ENCODE peak calls at places on chromosomes 13 and 19, in eight cellular contexts. S is MM.1S, R is fibroblast of lung, J is hepatocyte, T is astrocyte, D is neural progenitor cell, L is GM23338, A is GM23248. E is an unnamed sample.

GRCh38 chr13:34070006-34070405 is 252.1 kb downstream of the RFC3 start:
- DNase-seq in A (peak), T (peak), S (no peak), L (no peak), R (peak), D (no peak), J (no peak), E (peak)

GRCh38 chr13:68467160-68467559 is 1237.0 kb upstream of the PCDH9 start:
- DNase-seq in S (no peak), R (no peak), T (no peak), J (no peak), L (no peak), A (no peak), D (no peak), E (no peak)

GRCh38 chr13:113840541-113841354 is 23.1 kb downstream of the GAS6 start:
- DNase-seq in L (no peak), R (peak), A (no peak), J (no peak), S (no peak), T (no peak), D (no peak), E (no peak)

GRCh38 chr19:4870025-4870700 is 2.7 kb upstream of the PLIN3 start:
- DNase-seq in R (peak), J (peak), T (peak), L (peak), D (no peak), A (peak), S (no peak), E (peak)

GRCh38 chr19:40771101-40771539 is 4.2 kb upstream of the MIA start:
- DNase-seq in A (no peak), R (no peak), J (no peak), L (peak), T (no peak), D (no peak), S (peak), E (no peak)

GRCh38 chr13:107835339-107836018 is 379.9 kb downstream of the LIG4 start:
- DNase-seq in L (no peak), T (peak), A (peak), S (no peak), D (no peak), R (peak), J (no peak), E (peak)

GRCh38 chr19:12194827-12195500 is 32.1 kb downstream of the ZNF136 start:
- DNase-seq in J (no peak), S (no peak), R (peak), D (no peak), T (peak), L (peak), A (peak), E (peak)

GRCh38 chr13:76522083-76522755 is 364.0 kb downstream of the KCTD12 start:
- DNase-seq in R (peak), D (no peak), L (peak), S (no peak), J (peak), A (no peak), T (peak), E (peak)

GRCh38 chr19:38644719-38645118 is 2.7 kb upstream of the ACTN4 start:
- DNase-seq in A (no peak), J (no peak), L (peak), D (no peak), T (no peak), S (no peak), R (no peak), E (peak)

GRCh38 chr13:98822238-98822606 is 69.8 kb upstream of the SLC15A1 start:
- DNase-seq in A (peak), J (no peak), T (peak), D (no peak), R (peak), L (no peak), S (no peak), E (no peak)

GRCh38 chr13:44703371-44703770 is 127.2 kb upstream of the TSC22D1 start:
- DNase-seq in D (no peak), R (peak), S (no peak), T (peak), J (peak), A (peak), L (no peak), E (peak)

GRCh38 chr13:105471683-105472082 is 1063.8 kb downstream of the EFNB2 start:
- DNase-seq in D (no peak), T (peak), S (no peak), R (peak), A (no peak), L (no peak), J (no peak), E (no peak)

GRCh38 chr13:93511011-93511410 is 284.4 kb downstream of the GPC6 start:
- DNase-seq in S (no peak), A (no peak), J (no peak), L (no peak), D (no peak), R (no peak), T (no peak), E (no peak)

GRCh38 chr13:111384441-111385181 is 64.2 kb downstream of the TEX29 start:
- DNase-seq in S (no peak), A (no peak), L (no peak), J (no peak), T (no peak), R (no peak), D (no peak), E (no peak)

GRCh38 chr13:83499286-83499685 is 383.0 kb downstream of the SLITRK1 start:
- DNase-seq in T (peak), S (no peak), L (no peak), R (no peak), J (no peak), D (no peak), A (peak), E (no peak)

GRCh38 chr19:48249502-48250014 is 6.2 kb downstream of the CARD8 start:
- DNase-seq in R (no peak), L (no peak), D (no peak), T (no peak), J (no peak), A (no peak), S (peak), E (no peak)

GRCh38 chr13:30905932-30906383 is at the start of gene MEDAG:
- DNase-seq in J (no peak), L (no peak), R (peak), D (no peak), S (no peak), T (peak), A (peak), E (no peak)

GRCh38 chr19:3224346-3225325 is at the start of gene CELF5:
- DNase-seq in S (peak), R (peak), L (peak), T (no peak), D (peak), A (peak), J (peak), E (no peak)

GRCh38 chr19:55158848-55159793 is 1.6 kb upstream of the TNNI3 start:
- DNase-seq in S (no peak), A (peak), L (no peak), T (no peak), R (peak), J (no peak), D (no peak), E (no peak)

GRCh38 chr19:55160986-55161365 is 3.4 kb upstream of the TNNI3 start:
- DNase-seq in L (no peak), S (no peak), T (no peak), J (no peak), D (no peak), A (no peak), R (no peak), E (no peak)

GRCh38 chr19:55158423-55158822 is 891 bp upstream of the TNNI3 start:
- DNase-seq in D (no peak), S (no peak), A (no peak), R (no peak), T (no peak), J (no peak), L (no peak), E (no peak)

GRCh38 chr19:55160128-55160985 is 2.8 kb upstream of the TNNI3 start:
- DNase-seq in J (peak), L (peak), R (peak), A (peak), S (peak), D (peak), T (peak), E (peak)

DNA sequence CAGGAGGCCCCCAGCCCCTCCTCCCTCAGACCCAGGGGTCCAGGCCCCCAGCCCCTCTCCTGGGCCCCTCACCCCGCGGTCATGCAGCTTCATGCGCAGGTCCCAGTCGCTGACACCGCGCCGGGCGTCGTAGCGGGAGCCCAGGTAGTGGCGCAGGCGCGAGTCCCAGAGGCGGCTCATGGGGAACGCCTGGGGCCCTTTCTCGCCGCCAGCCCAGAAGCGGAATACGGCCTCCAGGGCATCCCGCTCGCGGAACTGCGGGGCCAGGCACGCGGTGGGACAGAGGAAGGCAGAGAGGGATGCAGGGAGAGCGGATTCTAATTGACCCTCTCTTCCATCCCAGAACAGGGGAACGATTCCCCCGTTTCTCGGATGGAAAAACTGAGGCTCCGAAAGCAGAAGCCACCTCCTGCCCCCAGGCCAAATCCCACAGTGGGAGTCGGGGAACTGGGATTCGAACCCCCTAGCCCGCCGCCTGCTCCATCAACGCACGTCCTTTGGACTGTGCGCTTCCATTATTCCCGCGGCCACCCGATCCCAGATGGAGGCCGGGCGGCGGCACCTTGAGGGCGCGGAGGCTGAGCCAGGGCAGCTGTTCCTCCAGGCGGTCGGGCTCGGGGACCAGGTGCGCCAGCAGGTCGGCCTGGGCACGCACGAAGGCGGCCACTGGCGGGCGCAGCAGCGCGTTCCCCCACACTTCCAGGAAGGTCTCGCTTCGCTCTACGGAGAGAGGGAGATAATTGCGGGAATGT is 4.2 kb upstream of the TNNI3 start:
- DNase-seq in D (no peak), L (peak), A (no peak), S (no peak), R (no peak), J (no peak), T (no peak), E (no peak)
- H2AFZ ChIP-seq in D (no peak), L (peak), A (no peak), S (no peak), R (no peak), J (no peak), T (no peak), E (no peak)

DNA sequence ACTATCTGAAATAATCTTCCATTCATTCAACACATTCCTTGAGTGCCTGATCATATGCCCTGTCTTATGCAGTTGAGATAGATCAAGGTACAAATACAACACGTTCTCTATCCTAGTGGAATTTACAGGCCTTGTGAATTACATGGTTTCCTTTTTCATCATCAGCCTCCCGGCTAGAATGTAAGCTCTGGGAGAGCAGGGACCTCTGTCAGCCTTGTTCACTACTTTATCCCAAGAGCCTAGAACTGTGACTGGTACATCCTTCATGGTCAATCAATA is 6.9 kb upstream of the MRPS31 start:
- DNase-seq in R (no peak), A (no peak), D (no peak), L (no peak), S (no peak), J (no peak), T (no peak), E (no peak)
- H2AFZ ChIP-seq in R (no peak), A (peak), D (peak), L (peak), S (peak), J (peak), T (peak), E (peak)

GRCh38 chr19:58394821-58395219 is 636 bp upstream of the RNF225 start:
- DNase-seq in R (no peak), D (no peak), A (no peak), T (no peak), J (no peak), L (no peak), S (no peak), E (no peak)
- H2AFZ ChIP-seq in R (no peak), D (no peak), A (no peak), T (no peak), J (no peak), L (no peak), S (no peak), E (no peak)

DNA sequence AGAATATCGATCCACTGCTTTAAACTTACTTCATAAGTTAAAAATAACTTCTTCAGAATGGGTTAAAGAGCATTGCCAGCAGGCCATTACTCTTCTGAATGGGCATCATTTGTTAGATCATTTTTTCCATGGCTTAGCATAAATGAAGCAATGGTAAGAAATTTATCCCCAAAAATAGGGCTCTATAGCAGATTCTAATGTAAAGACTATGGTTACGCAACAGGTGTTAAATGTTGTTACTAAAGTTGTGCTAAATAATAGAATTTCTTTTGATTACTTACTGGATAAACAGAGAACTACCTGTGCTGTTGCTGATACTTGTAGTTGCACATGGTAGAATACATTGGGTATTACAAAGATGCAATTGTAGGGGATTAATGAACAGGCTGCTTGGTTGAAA is 15.9 kb upstream of the ZNF98 start:
- DNase-seq in S (no peak), J (no peak), R (no peak), A (no peak), T (no peak), L (no peak), D (no peak), E (no peak)
- H2AFZ ChIP-seq in S (no peak), J (no peak), R (no peak), A (no peak), T (no peak), L (no peak), D (no peak), E (no peak)

GRCh38 chr19:44738161-44738535 is 10.4 kb upstream of the BCL3 start:
- DNase-seq in L (no peak), A (no peak), D (no peak), J (no peak), S (no peak), T (no peak), R (no peak), E (no peak)

GRCh38 chr19:44738603-44739585 is 9.6 kb upstream of the BCL3 start:
- DNase-seq in R (no peak), A (peak), J (peak), T (no peak), L (no peak), D (no peak), S (no peak), E (no peak)

GRCh38 chr19:44740351-44740824 is 8.1 kb upstream of the BCL3 start:
- DNase-seq in T (no peak), L (no peak), S (no peak), J (no peak), R (no peak), A (no peak), D (no peak), E (no peak)

GRCh38 chr19:44741841-44742352 is 6.6 kb upstream of the BCL3 start:
- DNase-seq in D (peak), J (peak), L (no peak), R (peak), A (peak), S (no peak), T (peak), E (peak)

DNA sequence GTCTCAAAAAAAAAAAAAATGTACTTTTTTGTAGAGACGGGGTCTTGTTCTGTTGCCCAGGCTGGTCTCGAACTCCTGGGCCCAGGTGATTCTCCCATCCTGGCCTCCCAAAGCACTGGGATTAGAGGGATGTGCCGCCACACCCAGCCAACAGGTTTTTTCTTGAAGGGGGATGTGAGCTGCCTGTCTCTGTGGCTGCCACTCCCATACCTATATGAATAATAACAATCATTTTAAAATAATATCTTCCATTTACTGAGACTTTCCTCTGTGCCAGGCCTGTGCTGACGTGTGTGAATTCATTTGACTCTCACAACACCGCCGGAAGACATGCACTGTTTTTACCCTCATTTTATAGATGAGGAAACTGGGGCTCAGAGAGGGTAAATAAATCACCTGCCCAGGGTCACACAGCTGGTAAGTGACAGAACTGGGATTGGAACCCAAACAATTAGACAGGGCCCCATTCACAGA is 7.2 kb upstream of the BCL3 start:
- DNase-seq in D (no peak), S (no peak), R (peak), L (no peak), A (peak), J (no peak), T (no peak), E (peak)
- H2AFZ ChIP-seq in D (no peak), S (no peak), R (no peak), L (no peak), A (no peak), J (no peak), T (no peak), E (no peak)

GRCh38 chr19:35546532-35546931 is 1.1 kb downstream of the TMEM147 start:
- DNase-seq in J (no peak), L (no peak), T (no peak), R (no peak), A (no peak), D (no peak), S (no peak), E (no peak)
- H2AFZ ChIP-seq in J (no peak), L (no peak), T (no peak), R (no peak), A (no peak), D (no peak), S (no peak), E (peak)

DNA sequence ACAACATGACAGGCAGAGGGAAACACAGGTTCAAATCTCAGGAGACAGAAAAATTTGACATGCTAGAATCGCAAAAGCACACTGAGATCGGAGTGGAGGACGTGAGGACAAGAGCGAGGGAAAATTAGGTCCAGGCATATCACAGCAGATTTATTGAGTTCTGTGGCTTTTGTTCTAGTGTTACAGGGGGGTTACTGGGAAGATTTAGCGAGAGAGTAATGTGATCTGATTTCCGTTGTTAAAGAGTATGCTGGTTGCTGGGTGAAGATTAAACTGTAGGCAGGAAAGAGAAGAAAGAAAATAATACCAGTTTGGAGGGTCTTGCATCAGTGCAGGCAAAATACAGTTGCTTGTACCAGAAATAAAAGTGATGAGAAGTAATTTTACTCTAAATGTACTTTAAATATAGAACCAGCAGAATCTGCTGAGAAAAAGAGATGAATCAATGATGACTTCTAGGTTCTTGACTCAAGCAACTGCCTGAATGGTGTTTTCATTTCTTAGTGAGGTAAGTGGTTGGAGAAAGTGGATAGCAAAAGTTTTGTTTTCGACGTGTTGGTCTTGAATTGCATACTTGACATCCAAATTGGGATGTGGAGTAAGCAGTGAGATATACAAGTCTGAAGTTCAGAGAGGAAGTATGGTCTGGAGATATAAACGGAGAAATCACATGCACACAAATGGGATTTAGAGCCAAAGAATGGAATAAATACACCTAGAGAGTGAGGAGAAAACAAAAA is 35.7 kb downstream of the UFM1 start:
- DNase-seq in L (no peak), A (peak), J (no peak), S (no peak), R (no peak), D (no peak), T (no peak), E (no peak)
- H2AFZ ChIP-seq in L (peak), A (peak), J (no peak), S (no peak), R (peak), D (peak), T (peak), E (peak)